ENCODE peak calls at places on chromosomes 5 and 9, in six cellular contexts. C is IMR-90, G is AG09309, I is GM12865, Z is HCT116, R is SJSA1. B is an unnamed sample.

GRCh38 chr9:21031091-21031817 is at the start of gene HACD4:
- DNase-seq in G (no peak), I (peak; percentile 79), C (peak; percentile 12), R (peak; percentile 41), Z (no peak), B (no peak)

GRCh38 chr5:50766042-50766441 is 99.6 kb downstream of the PARP8 start:
- DNase-seq in Z (no peak), G (no peak), I (no peak), C (no peak), R (no peak), B (no peak)

GRCh38 chr9:98021306-98022040 is 35.1 kb upstream of the NANS start:
- DNase-seq in G (no peak), R (no peak), I (no peak), C (no peak), Z (no peak), B (no peak)

GRCh38 chr5:145471026-145471425 is 364.1 kb downstream of the PRELID2 start:
- DNase-seq in R (no peak), G (no peak), C (no peak), I (no peak), Z (no peak), B (no peak)

GRCh38 chr9:112308576-112308975 is 24.8 kb downstream of the PTBP3 start:
- DNase-seq in R (no peak), C (peak; percentile 10), G (no peak), Z (no peak), I (no peak), B (no peak)

GRCh38 chr5:63794296-63794695 is 167.9 kb downstream of the HTR1A start:
- DNase-seq in R (no peak), C (no peak), G (no peak), Z (no peak), I (no peak), B (no peak)

GRCh38 chr9:109817846-109818472 is 38.0 kb downstream of the PALM2AKAP2 start:
- DNase-seq in G (peak; percentile 90), R (peak; percentile 89), Z (peak; percentile 78), C (peak; percentile 99), I (peak; percentile 87), B (peak; percentile 88)

GRCh38 chr9:123026425-123026824 is 7.0 kb upstream of the GPR21 start:
- DNase-seq in R (no peak), Z (no peak), G (no peak), C (no peak), I (no peak), B (no peak)

GRCh38 chr9:95040106-95040505 is 277.4 kb downstream of the FANCC start:
- DNase-seq in Z (no peak), G (no peak), I (no peak), R (no peak), C (no peak), B (no peak)

GRCh38 chr5:61332369-61332745 is 299 bp downstream of the ZSWIM6 start:
- DNase-seq in R (no peak), Z (no peak), C (no peak), I (peak; percentile 48), G (no peak), B (no peak)

GRCh38 chr9:134643306-134643705 is 1.7 kb downstream of the COL5A1 start:
- DNase-seq in C (peak; percentile 45), R (no peak), G (no peak), I (no peak), Z (no peak), B (no peak)

GRCh38 chr5:76870046-76870445 is 20.2 kb downstream of the S100Z start:
- DNase-seq in C (peak; percentile 6), R (no peak), G (no peak), Z (no peak), I (no peak), B (peak; percentile 15)

GRCh38 chr5:125409496-125410351 is 663.3 kb upstream of the ZNF608 start:
- DNase-seq in G (no peak), I (peak; percentile 1), C (peak; percentile 7), Z (no peak), R (no peak), B (no peak)

GRCh38 chr9:134041649-134041962 is 16.3 kb downstream of the BRD3OS start:
- DNase-seq in Z (no peak), G (no peak), C (no peak), R (no peak), I (no peak), B (no peak)

GRCh38 chr5:20500501-20500900 is 512.5 kb upstream of the CDH18 start:
- DNase-seq in I (no peak), C (no peak), Z (no peak), G (no peak), R (no peak), B (no peak)

GRCh38 chr5:78190402-78190801 is 104.1 kb downstream of the AP3B1 start:
- DNase-seq in R (no peak), C (no peak), Z (no peak), I (no peak), G (no peak), B (no peak)

GRCh38 chr5:78215972-78216371 is 78.5 kb downstream of the AP3B1 start:
- DNase-seq in Z (no peak), G (no peak), C (no peak), R (no peak), I (no peak), B (no peak)

GRCh38 chr5:131640043-131640856 is 5.2 kb upstream of the RAPGEF6 start:
- DNase-seq in R (no peak), G (no peak), C (peak; percentile 62), I (peak; percentile 42), Z (no peak), B (no peak)

GRCh38 chr5:166551384-166551783 is 1740.1 kb upstream of the WWC1 start:
- DNase-seq in Z (no peak), I (no peak), G (no peak), R (no peak), C (no peak), B (no peak)

GRCh38 chr5:143086851-143087637 is 316.4 kb downstream of the NR3C1 start:
- DNase-seq in I (no peak), G (peak; percentile 77), Z (no peak), C (peak; percentile 44), R (peak; percentile 62), B (peak; percentile 80)

GRCh38 chr5:129652353-129653138 is 95.3 kb upstream of the MINAR2 start:
- DNase-seq in R (no peak), C (no peak), G (no peak), I (no peak), Z (no peak), B (no peak)

GRCh38 chr9:137880160-137880975 is 2.8 kb downstream of the CACNA1B start:
- DNase-seq in R (no peak), Z (no peak), I (no peak), G (no peak), C (no peak), B (no peak)

GRCh38 chr9:137876781-137877386 is 698 bp upstream of the CACNA1B start:
- DNase-seq in Z (no peak), G (no peak), C (no peak), I (no peak), R (no peak), B (no peak)

GRCh38 chr9:137879566-137880150 is 2.1 kb downstream of the CACNA1B start:
- DNase-seq in Z (no peak), I (no peak), R (no peak), G (no peak), C (no peak), B (no peak)

GRCh38 chr9:137878957-137879555 is 1.5 kb downstream of the CACNA1B start:
- DNase-seq in R (no peak), C (no peak), I (no peak), Z (no peak), G (no peak), B (no peak)

DNA sequence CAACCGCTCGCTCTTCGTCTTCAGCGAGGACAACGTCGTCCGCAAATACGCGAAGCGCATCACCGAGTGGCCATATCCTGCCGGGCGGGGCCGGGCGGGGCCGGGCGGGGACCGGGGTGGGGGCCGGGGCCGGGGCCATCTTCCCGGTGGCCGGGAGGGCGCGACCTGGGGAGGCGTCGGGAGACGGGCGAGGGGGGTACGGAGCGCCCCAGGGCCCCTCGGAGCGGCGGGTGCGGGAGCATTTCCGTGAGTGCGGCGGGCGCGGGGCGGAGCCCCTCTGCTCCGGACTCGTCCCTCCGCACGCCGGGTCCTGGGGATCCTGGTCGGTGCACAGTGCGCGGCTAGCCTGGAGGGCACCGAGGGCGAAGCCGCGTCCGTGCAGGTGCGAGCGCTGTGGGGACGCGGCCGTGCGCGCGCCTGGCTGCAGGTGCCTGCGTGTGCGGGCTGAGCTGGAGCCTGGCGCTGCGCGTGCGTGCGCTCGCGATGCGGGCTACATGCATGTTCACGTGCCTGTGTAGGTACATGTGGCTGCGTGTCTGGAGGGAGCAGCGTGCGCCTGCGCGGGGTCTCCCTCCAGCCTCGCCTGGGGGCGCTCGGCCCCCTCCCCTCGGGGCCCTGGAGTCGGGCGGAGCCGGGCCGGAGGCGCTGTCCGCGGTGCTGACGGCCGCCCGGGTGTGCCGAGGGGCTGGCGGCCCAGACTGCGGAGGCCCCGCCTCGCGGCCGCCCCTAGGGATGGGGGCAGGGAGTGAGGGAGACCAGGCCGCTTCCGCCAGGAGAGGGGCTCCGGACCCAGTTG is 762 bp downstream of the CACNA1B start:
- DNase-seq in G (no peak), Z (no peak), C (no peak), I (no peak), R (no peak), B (no peak)
- H3K4me3 ChIP-seq in G (no peak overlapping the region), Z (no peak overlapping the region), C (no peak overlapping the region), I (no peak overlapping the region), R (no peak overlapping the region), B (no peak overlapping the region)

DNA sequence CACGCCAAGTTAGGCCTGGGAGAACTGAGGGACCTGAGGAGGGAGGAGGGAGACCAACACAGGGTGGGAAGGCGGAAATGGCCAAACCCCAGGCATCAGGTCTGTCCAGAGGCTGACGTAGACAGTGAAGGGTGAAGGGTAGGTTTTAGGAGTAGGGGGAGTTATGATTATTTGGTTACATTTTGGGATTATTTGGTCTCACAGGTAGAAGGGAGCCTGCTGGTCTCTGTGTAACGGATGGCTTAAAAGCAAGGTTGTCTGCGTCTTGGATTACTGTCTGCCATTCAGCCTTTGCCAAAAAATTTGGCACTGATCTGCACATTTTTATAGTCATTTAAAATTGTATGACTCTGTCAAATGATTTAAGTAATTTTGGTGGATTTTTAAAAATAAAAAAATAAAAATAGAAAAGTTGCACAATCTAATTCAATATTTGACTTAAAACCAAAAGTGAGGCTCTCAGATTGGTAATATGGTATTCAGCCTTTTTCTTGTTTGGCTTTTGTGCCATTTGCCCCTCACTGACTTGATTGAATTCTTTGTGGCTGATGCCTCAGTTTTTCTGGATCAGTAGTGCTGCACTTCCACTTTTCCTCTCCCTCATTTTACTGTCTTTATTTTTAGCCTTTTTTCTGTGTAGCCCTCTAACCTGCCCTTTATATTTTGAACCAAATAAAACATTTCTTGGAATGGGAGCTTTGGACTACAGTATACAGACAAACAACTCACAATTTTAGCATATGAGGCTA is 3.6 kb upstream of the MSMP start:
- DNase-seq in G (no peak), Z (no peak), I (no peak), C (no peak), R (no peak), B (no peak)
- H3K4me3 ChIP-seq in G (no peak overlapping the region), Z (peak overlapping the region; percentile 81), I (peak overlapping the region; percentile 57), C (no peak overlapping the region), R (no peak overlapping the region), B (peak overlapping the region; percentile 49)

DNA sequence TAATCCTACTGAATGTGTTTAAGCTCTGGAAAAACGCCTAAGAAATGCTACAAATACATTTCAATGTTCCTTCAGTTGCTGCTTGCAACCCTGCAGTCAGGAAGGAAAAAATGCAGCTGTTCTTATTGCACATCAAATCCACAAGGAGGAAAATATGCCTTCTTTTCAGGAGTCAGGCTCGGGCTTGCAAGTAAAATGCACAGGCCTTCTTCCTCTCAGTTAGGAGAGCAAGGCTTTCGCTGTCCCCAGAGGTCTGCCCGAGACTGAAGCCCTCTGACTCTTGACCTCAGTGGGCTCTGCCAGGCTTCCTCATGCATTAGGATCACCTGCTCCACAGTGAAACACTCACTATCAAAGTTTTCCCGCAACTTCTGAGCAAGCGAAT is 909 bp upstream of the SHC3 start:
- DNase-seq in R (no peak), G (no peak), Z (no peak), I (no peak), C (peak; percentile 68), B (no peak)
- H3K4me3 ChIP-seq in R (peak overlapping the region; percentile 27), G (peak overlapping the region; percentile 24), Z (peak overlapping the region; percentile 34), I (no peak overlapping the region), C (peak overlapping the region; percentile 50), B (peak overlapping the region; percentile 34)

GRCh38 chr5:111229871-111230812 is 6.0 kb downstream of the CAMK4 start:
- DNase-seq in C (no peak), R (no peak), Z (no peak), G (no peak), I (peak; percentile 62), B (no peak)
- H3K4me3 ChIP-seq in C (no peak overlapping the region), R (no peak overlapping the region), Z (no peak overlapping the region), G (no peak overlapping the region), I (peak overlapping the region; percentile 30), B (no peak overlapping the region)

B was measured in BJ.